ENCODE peak calls at places on chromosome X, in four cellular contexts. E is lower lobe of right lung, K is suprapubic skin, P is esophagus muscularis mucosa. I is an unnamed sample.

GRCh38 chrX:27966955-27967354 is 14.3 kb downstream of the DCAF8L1 start:
- DNase-seq in P (no peak), E (no peak), K (no peak), I (no peak)

GRCh38 chrX:2696698-2697215 is 5.7 kb downstream of the CD99 start:
- DNase-seq in K (no peak), E (no peak), P (no peak), I (peak; percentile 75)

GRCh38 chrX:119399772-119400101 is 601 bp downstream of the SLC25A43 start:
- DNase-seq in P (no peak), E (no peak), K (no peak), I (no peak)

GRCh38 chrX:152915541-152916241 is 17.8 kb downstream of the ZNF185 start:
- DNase-seq in K (no peak), E (no peak), P (no peak), I (peak; percentile 58)

GRCh38 chrX:25941559-25942250 is 196.4 kb upstream of the MAGEB18 start:
- DNase-seq in P (no peak), K (no peak), E (no peak), I (no peak)

GRCh38 chrX:30196322-30196721 is 19.0 kb upstream of the MAGEB2 start:
- DNase-seq in E (no peak), K (no peak), P (no peak), I (no peak)

GRCh38 chrX:108312938-108313337 is 125.3 kb downstream of the COL4A6 start:
- DNase-seq in P (no peak), E (peak; percentile 29), K (no peak), I (no peak)

GRCh38 chrX:69724307-69724706 is 108.4 kb downstream of the EDA start:
- DNase-seq in K (no peak), P (no peak), E (no peak), I (no peak)

DNA sequence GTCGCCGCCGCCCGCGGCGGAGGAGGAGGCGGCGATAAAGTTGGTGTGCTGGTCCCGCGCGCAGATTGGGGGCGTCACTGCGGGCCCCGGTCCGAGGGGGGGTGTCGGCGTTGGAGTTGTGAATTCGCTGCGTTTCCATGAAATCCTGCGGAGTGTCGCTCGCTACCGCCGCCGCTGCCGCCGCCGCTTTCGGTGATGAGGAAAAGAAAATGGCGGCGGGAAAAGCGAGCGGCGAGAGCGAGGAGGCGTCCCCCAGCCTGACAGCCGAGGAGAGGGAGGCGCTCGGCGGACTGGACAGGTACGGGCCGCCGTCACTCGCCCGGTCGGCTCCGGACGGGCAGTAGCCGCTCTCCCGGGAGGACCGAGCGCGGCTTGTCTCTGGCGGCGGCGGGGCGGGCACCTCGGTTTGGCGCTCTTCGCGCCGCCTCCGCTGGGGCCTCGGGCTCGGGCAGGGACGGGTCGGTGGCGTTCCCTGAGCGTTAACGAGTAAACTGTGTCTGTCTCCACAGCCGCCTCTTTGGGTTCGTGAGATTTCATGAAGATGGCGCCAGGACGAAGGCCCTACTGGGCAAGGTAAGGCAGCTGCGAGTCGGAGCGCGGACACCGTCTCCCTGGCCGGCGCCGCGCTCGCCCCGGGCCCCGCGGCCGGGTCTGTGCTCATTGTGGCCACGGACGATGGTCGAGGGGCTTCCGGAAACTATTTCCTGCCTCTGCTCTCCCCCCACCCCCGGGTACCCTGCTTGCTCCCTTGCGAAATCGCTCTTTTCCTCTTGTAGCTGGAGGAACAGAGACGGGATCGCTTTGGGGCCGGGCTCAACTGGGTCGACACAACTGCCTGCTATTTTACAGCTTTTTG is 655 bp downstream of the KDM6A start:
- DNase-seq in E (peak; percentile 68), K (peak; percentile 78), P (no peak), I (peak; percentile 61)
- TF ChIP-seq CTCF in E (no peak), K (no peak), P (no peak), I (no peak)

GRCh38 chrX:138298268-138298667 is 413.2 kb downstream of the FGF13 start:
- DNase-seq in P (no peak), K (no peak), E (no peak), I (no peak)
- TF ChIP-seq CTCF in P (peak; percentile 16), K (no peak), E (no peak), I (no peak)

GRCh38 chrX:55107911-55108310 is 19.1 kb downstream of the PAGE2 start:
- DNase-seq in E (no peak), K (no peak), P (no peak), I (no peak)
- TF ChIP-seq CTCF in E (no peak), K (no peak), P (no peak), I (no peak)

GRCh38 chrX:136182394-136182793 is 35.1 kb downstream of the FHL1 start:
- DNase-seq in P (no peak), E (no peak), K (no peak), I (no peak)
- TF ChIP-seq CTCF in P (no peak), E (no peak), K (no peak), I (no peak)

DNA sequence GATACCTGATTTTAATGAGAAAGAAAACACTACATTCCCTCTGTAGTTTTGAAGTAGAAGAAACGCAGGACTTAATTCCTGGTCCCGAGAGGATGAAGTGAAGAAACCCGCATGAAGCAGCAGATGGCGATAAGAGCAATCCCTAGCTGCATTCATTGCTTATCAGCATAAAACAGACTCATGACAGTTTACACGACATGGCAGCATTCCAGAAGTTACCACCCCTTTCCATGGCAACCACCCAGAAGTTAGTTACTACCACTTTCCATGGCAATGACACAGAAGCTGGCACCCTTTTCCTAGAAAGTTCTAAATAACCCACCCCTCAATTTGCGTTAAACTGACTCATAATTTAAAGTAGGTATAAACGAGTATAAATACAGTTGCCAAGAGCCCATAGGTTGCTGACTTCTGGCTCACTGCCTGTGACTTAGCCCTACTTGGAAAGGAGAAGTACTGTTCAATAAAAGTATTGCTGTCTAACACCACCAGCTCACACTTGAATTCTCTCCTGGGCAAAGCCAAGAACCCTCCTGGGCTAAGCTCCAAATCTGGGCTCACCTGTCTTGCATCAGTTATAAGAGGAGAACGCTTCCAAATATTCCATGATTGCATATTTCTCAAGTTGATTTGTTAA is 5.5 kb upstream of the XAGE2 start:
- DNase-seq in E (no peak), P (no peak), K (no peak), I (no peak)
- TF ChIP-seq CTCF in E (no peak), P (no peak), K (no peak), I (no peak)

GRCh38 chrX:110665636-110666035 is 130.0 kb downstream of the CHRDL1 start:
- DNase-seq in P (no peak), K (no peak), E (peak; percentile 44), I (no peak)
- TF ChIP-seq CTCF in P (peak; percentile 36), K (no peak), E (peak; percentile 38), I (peak; percentile 35)

DNA sequence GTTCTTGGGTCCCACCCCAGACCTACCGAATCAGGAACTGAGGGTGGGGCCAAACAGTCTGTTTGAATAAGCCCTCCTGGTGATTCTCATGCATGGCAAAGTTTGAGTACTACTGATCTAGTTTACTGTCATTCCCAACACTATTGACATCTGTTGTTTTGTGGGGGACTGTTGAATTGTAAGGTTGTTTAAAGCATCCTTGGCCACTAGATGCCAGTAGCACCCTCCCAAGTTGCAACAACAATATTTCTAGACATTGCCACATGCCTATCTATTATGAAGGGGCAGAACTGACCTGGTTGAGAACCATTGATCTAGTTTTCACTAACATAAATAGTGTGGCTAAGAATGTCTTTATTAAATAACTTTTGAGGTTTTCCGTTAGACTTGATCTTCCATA is 15.1 kb downstream of the TAF9B start:
- DNase-seq in K (no peak), E (no peak), P (no peak), I (no peak)
- TF ChIP-seq CTCF in K (no peak), E (no peak), P (peak; percentile 7), I (no peak)

GRCh38 chrX:41515376-41515775 is 68.2 kb downstream of the NYX start:
- DNase-seq in E (no peak), K (no peak), P (no peak), I (no peak)

GRCh38 chrX:41518127-41518840 is 71.1 kb downstream of the NYX start:
- DNase-seq in K (no peak), P (no peak), E (no peak), I (no peak)

GRCh38 chrX:41512394-41512793 is 65.3 kb downstream of the NYX start:
- DNase-seq in K (no peak), E (no peak), P (no peak), I (no peak)

GRCh38 chrX:41516995-41517660 is 70.0 kb downstream of the NYX start:
- DNase-seq in K (no peak), P (no peak), E (no peak), I (no peak)

GRCh38 chrX:41514179-41514578 is 67.0 kb downstream of the NYX start:
- DNase-seq in E (no peak), K (no peak), P (no peak), I (no peak)
- TF ChIP-seq CTCF in E (no peak), K (no peak), P (no peak), I (no peak)

I was measured in CD14-positive monocyte.